ENCODE peak calls at places on chromosome 16, in four cellular contexts. L, Z, Y and K are unnamed samples.
A peak's percentile ranks its signal among the peaks of the same experiment; 100 is the strongest.

GRCh38 chr16:67846320-67847063 is at the start of gene NUTF2:
- DNase-seq in Y (peak; percentile 91), L (peak; percentile 96), Z (peak; percentile 86), K (peak; percentile 95)

GRCh38 chr16:56341656-56342397 is 83.5 kb downstream of the AMFR start:
- DNase-seq in Y (peak; percentile 12), L (no peak), Z (no peak), K (no peak)

GRCh38 chr16:89067677-89068076 is 26.0 kb upstream of the ACSF3 start:
- DNase-seq in Z (no peak), L (no peak), Y (no peak), K (no peak)

GRCh38 chr16:88599092-88599733 is 29.0 kb downstream of the ZC3H18 start:
- DNase-seq in Z (no peak), L (no peak), Y (no peak), K (no peak)

GRCh38 chr16:813204-813915 is 12.8 kb upstream of the GNG13 start:
- DNase-seq in Z (peak; percentile 35), Y (peak; percentile 74), L (peak; percentile 51), K (peak; percentile 16)

GRCh38 chr16:9854665-9855064 is 327.6 kb downstream of the GRIN2A start:
- DNase-seq in Z (no peak), L (no peak), Y (no peak), K (no peak)

GRCh38 chr16:30394603-30395154 is 541 bp upstream of the ZNF48 start:
- DNase-seq in L (no peak), Y (peak; percentile 22), Z (no peak), K (no peak)

GRCh38 chr16:3954411-3954921 is 74.0 kb upstream of the CREBBP start:
- DNase-seq in Y (no peak), Z (no peak), L (no peak), K (no peak)

GRCh38 chr16:9012848-9013507 is 49.3 kb upstream of the USP7 start:
- DNase-seq in L (peak; percentile 2), Y (no peak), Z (no peak), K (no peak)

GRCh38 chr16:67865318-67865717 is 7.5 kb upstream of the EDC4 start:
- DNase-seq in L (peak; percentile 23), Z (no peak), Y (peak; percentile 56), K (no peak)

GRCh38 chr16:27232061-27232841 is 28.9 kb downstream of the KDM8 start:
- DNase-seq in Z (no peak), L (peak; percentile 28), Y (no peak), K (no peak)

GRCh38 chr16:19745286-19746018 is 27.4 kb downstream of the IQCK start:
- DNase-seq in Z (no peak), L (no peak), Y (peak; percentile 39), K (no peak)

GRCh38 chr16:72985148-72985882 is 62.6 kb downstream of the ZFHX3 start:
- DNase-seq in Y (peak; percentile 82), Z (no peak), L (no peak), K (no peak)

GRCh38 chr16:77956231-77956630 is 66.1 kb upstream of the CLEC3A start:
- DNase-seq in Z (no peak), L (no peak), Y (no peak), K (no peak)

GRCh38 chr16:705748-706188 is at the start of gene FBXL16:
- DNase-seq in Y (no peak), Z (no peak), L (no peak), K (no peak)

GRCh38 chr16:50121721-50122445 is 31.2 kb upstream of the TENT4B start:
- DNase-seq in Y (no peak), Z (no peak), L (peak; percentile 78), K (no peak)

GRCh38 chr16:10885246-10885645 is 8.2 kb downstream of the CIITA start:
- DNase-seq in L (no peak), Z (no peak), Y (no peak), K (no peak)

GRCh38 chr16:53435066-53435688 is 906 bp downstream of the RBL2 start:
- DNase-seq in Y (peak; percentile 93), Z (no peak), L (peak; percentile 80), K (peak; percentile 55)